ENCODE peak calls at places on chromosomes 7 and 10, in six cellular contexts. I, T, Z, Q, S and H are unnamed samples.

GRCh38 chr7:101747058-101747617 is 70.3 kb upstream of the CUX1 start:
- DNase-seq in T (no peak), S (no peak), Q (no peak), I (no peak), Z (no peak), H (no peak)

GRCh38 chr7:46969303-46970130 is 612.4 kb downstream of the TNS3 start:
- DNase-seq in S (no peak), Z (no peak), T (no peak), Q (no peak), I (no peak), H (no peak)

GRCh38 chr10:97540669-97541500 is 31.7 kb upstream of the ANKRD2 start:
- DNase-seq in S (no peak), T (no peak), Q (no peak), Z (no peak), I (no peak), H (no peak)

GRCh38 chr7:30924624-30925023 is 13.0 kb downstream of the AQP1 start:
- DNase-seq in S (no peak), Q (no peak), T (no peak), Z (no peak), I (no peak), H (no peak)

GRCh38 chr10:127740596-127740995 is 3.6 kb downstream of the FOXI2 start:
- DNase-seq in T (no peak), Q (no peak), I (no peak), Z (no peak), S (no peak), H (no peak)

GRCh38 chr10:79399242-79399831 is 46.1 kb downstream of the ZCCHC24 start:
- DNase-seq in S (peak), T (peak), Z (peak), I (peak), Q (peak), H (no peak)

GRCh38 chr10:131645756-131646155 is 255.1 kb upstream of the PPP2R2D start:
- DNase-seq in Q (no peak), I (no peak), S (no peak), Z (no peak), T (no peak), H (no peak)

GRCh38 chr10:119360181-119360921 is 153.0 kb downstream of the GRK5 start:
- DNase-seq in I (peak), S (no peak), T (no peak), Q (no peak), Z (no peak), H (no peak)

GRCh38 chr7:101547022-101547915 is 81.8 kb downstream of the MYL10 start:
- DNase-seq in S (peak), Q (no peak), I (no peak), T (no peak), Z (peak), H (no peak)

GRCh38 chr7:43647772-43648643 is 65.1 kb downstream of the STK17A start:
- DNase-seq in Q (peak), I (peak), T (peak), Z (peak), S (peak), H (no peak)

GRCh38 chr10:116848912-116849270 is 408 bp upstream of the ENO4 start:
- DNase-seq in S (no peak), I (no peak), Q (no peak), Z (no peak), T (no peak), H (no peak)

GRCh38 chr7:98149293-98149692 is 42.6 kb downstream of the LMTK2 start:
- DNase-seq in Z (no peak), Q (no peak), T (no peak), S (no peak), I (no peak), H (no peak)

GRCh38 chr7:4895766-4896165 is 12.2 kb upstream of the RADIL start:
- DNase-seq in T (no peak), Z (no peak), I (no peak), Q (no peak), S (no peak), H (no peak)

GRCh38 chr10:33335550-33335799 is 1.0 kb upstream of the NRP1 start:
- DNase-seq in Q (no peak), I (no peak), T (no peak), S (no peak), Z (no peak), H (no peak)

GRCh38 chr10:117214401-117214800 is 17.1 kb downstream of the KCNK18 start:
- DNase-seq in I (no peak), T (no peak), S (no peak), Z (no peak), Q (no peak), H (no peak)

GRCh38 chr7:79786187-79786586 is 332.7 kb upstream of the MAGI2 start:
- DNase-seq in Q (no peak), T (no peak), S (no peak), I (no peak), Z (no peak), H (no peak)

GRCh38 chr7:100102950-100103840 is 1.8 kb downstream of the AP4M1 start:
- DNase-seq in Z (peak), I (no peak), S (no peak), Q (no peak), T (no peak), H (no peak)

GRCh38 chr10:35467186-35467585 is 130.9 kb downstream of the CCNY start:
- DNase-seq in Q (no peak), T (no peak), Z (no peak), S (no peak), I (no peak), H (no peak)

GRCh38 chr7:142571581-142571980 is 177.7 kb upstream of the PRSS1 start:
- DNase-seq in Q (no peak), I (no peak), Z (no peak), T (no peak), S (no peak), H (no peak)

GRCh38 chr10:131685576-131685975 is 215.2 kb upstream of the PPP2R2D start:
- DNase-seq in T (no peak), I (no peak), S (no peak), Z (no peak), Q (no peak), H (no peak)

GRCh38 chr10:62264702-62265436 is 3.8 kb downstream of the RTKN2 start:
- DNase-seq in Q (peak), Z (peak), S (no peak), T (no peak), I (no peak), H (peak)

GRCh38 chr10:18504161-18504560 is 147.2 kb downstream of the NSUN6 start:
- DNase-seq in Z (no peak), S (no peak), I (no peak), T (no peak), Q (no peak), H (no peak)

GRCh38 chr7:27167170-27167505 is 1.8 kb upstream of the HOXA9 start:
- DNase-seq in I (no peak), T (no peak), Q (no peak), Z (peak), S (no peak), H (no peak)

GRCh38 chr7:54825368-54825767 is 66.4 kb upstream of the SEC61G start:
- DNase-seq in S (no peak), T (no peak), Q (no peak), I (no peak), Z (no peak), H (no peak)

GRCh38 chr10:99372546-99373271 is 43.6 kb downstream of the CNNM1 start:
- DNase-seq in Q (no peak), T (no peak), Z (no peak), S (no peak), I (no peak), H (no peak)

GRCh38 chr10:93912443-93912842 is 18.7 kb downstream of the SLC35G1 start:
- DNase-seq in Z (no peak), S (no peak), I (no peak), T (no peak), Q (no peak), H (no peak)

GRCh38 chr10:3493621-3494020 is 291.4 kb downstream of the KLF6 start:
- DNase-seq in Q (no peak), I (no peak), S (no peak), T (no peak), Z (no peak), H (no peak)

GRCh38 chr7:139582130-139582650 is 58.7 kb downstream of the CLEC2L start:
- DNase-seq in T (peak), Q (no peak), I (no peak), S (no peak), Z (no peak), H (no peak)

GRCh38 chr7:11203688-11204087 is 230.0 kb downstream of the PHF14 start:
- DNase-seq in S (no peak), Z (no peak), Q (no peak), I (peak), T (no peak), H (no peak)

GRCh38 chr10:133451346-133451745 is 2.4 kb upstream of the SCART1 start:
- DNase-seq in Z (no peak), Q (no peak), I (no peak), S (no peak), T (no peak), H (no peak)

GRCh38 chr7:90119178-90119971 is 34.9 kb upstream of the STEAP1 start:
- DNase-seq in T (no peak), Z (peak), Q (no peak), I (peak), S (no peak), H (peak)

GRCh38 chr7:111138196-111138569 is 47.3 kb downstream of the LRRN3 start:
- DNase-seq in I (peak), T (no peak), Q (peak), S (peak), Z (no peak), H (peak)

GRCh38 chr10:28125701-28126100 is 126.8 kb upstream of the ODAD2 start:
- DNase-seq in T (no peak), I (no peak), Q (no peak), Z (no peak), S (no peak), H (no peak)

GRCh38 chr10:11164806-11165590 is 147.3 kb downstream of the CELF2 start:
- DNase-seq in Q (peak), S (peak), Z (peak), I (peak), T (peak), H (peak)

GRCh38 chr7:108010377-108010776 is 7.4 kb upstream of the LAMB1 start:
- DNase-seq in Q (no peak), S (no peak), T (no peak), I (no peak), Z (no peak), H (no peak)

GRCh38 chr7:55171157-55171556 is 152.3 kb downstream of the EGFR start:
- DNase-seq in T (no peak), S (no peak), Q (no peak), Z (no peak), I (no peak), H (no peak)

GRCh38 chr10:132637477-132638129 is 100.0 kb downstream of the INPP5A start:
- DNase-seq in Q (peak), S (no peak), I (no peak), T (no peak), Z (peak), H (peak)

GRCh38 chr10:43265799-43266721 is 805 bp downstream of the RASGEF1A start:
- DNase-seq in Q (no peak), Z (peak), I (no peak), T (peak), S (no peak), H (peak)

GRCh38 chr10:71547290-71547689 is 150.6 kb downstream of the CDH23 start:
- DNase-seq in I (no peak), T (no peak), Q (no peak), S (no peak), Z (no peak), H (no peak)

GRCh38 chr7:120733143-120733542 is 124.8 kb downstream of the TSPAN12 start:
- DNase-seq in S (no peak), I (no peak), Z (no peak), Q (peak), T (no peak), H (no peak)

GRCh38 chr7:52715701-52716100 is 319.7 kb upstream of the POM121L12 start:
- DNase-seq in I (no peak), T (no peak), Q (no peak), Z (no peak), S (no peak), H (no peak)

GRCh38 chr7:52708846-52709245 is 326.6 kb upstream of the POM121L12 start:
- DNase-seq in T (no peak), Q (no peak), Z (no peak), I (no peak), S (no peak), H (no peak)

GRCh38 chr7:52711951-52712350 is 323.5 kb upstream of the POM121L12 start:
- DNase-seq in I (no peak), T (no peak), Z (no peak), Q (no peak), S (no peak), H (no peak)

DNA sequence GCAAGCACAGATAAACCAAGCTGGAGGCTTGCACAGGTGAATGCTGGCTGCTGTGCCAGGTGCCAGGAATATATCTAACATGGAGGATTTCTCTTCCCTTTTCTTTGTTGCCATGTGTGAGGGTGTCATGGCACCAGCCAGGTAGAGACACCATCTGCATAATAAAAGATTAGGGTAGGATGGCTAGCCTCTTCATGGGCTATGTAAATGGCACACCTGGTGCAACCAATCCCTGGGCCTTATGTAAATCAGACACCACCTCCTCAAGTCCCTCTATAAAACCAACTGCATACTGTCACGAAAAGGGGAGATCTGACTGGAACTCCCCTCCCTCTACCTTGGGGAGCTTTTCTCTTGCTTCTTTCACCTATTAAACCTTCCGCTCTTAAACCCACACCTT is 322.5 kb upstream of the POM121L12 start:
- DNase-seq in Q (no peak), S (no peak), T (no peak), Z (no peak), I (no peak), H (no peak)
- H3K27ac ChIP-seq in Q (no peak), S (no peak), T (no peak), Z (no peak), I (no peak), H (no peak)

DNA sequence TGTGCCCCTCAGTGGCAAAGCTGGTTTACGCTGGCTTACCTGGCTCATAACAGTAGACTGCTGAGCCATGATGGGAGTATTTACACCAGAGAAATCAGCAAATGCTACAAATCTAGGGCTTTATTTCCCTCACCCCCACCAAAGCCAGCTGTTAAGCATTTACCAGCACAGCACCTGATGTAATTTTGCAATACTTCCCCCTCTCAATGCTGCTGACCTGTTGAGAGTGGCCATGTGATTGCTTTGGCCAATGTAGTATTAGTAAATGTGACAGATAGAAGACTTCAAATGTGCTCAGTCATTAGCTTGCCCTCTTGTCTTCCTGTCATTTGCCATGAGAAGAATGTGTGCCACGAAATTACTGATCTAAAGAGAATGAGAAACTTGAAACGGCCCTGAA is 46.6 kb downstream of the HERPUD2 start:
- DNase-seq in Q (no peak), Z (no peak), I (no peak), S (no peak), T (no peak), H (no peak)
- H3K27ac ChIP-seq in Q (no peak), Z (no peak), I (no peak), S (no peak), T (peak), H (no peak)

GRCh38 chr10:89700914-89701237 is 514 bp upstream of the KIF20B start:
- DNase-seq in S (no peak), Q (no peak), Z (no peak), I (no peak), T (no peak), H (no peak)

GRCh38 chr10:89701238-89702120 is at the start of gene KIF20B:
- DNase-seq in Z (peak), Q (peak), S (peak), I (peak), T (peak), H (peak)

GRCh38 chr10:89705466-89705865 is 4.1 kb downstream of the KIF20B start:
- DNase-seq in Q (no peak), Z (no peak), S (no peak), T (no peak), I (no peak), H (no peak)

GRCh38 chr10:89699581-89700064 is 1.8 kb upstream of the KIF20B start:
- DNase-seq in Q (no peak), T (no peak), S (no peak), Z (no peak), I (no peak), H (no peak)

GRCh38 chr10:89702121-89702480 is 711 bp downstream of the KIF20B start:
- DNase-seq in Q (no peak), T (no peak), Z (peak), S (no peak), I (no peak), H (no peak)
- H3K27ac ChIP-seq in Q (peak), T (no peak), Z (no peak), S (no peak), I (no peak), H (peak)

GRCh38 chr10:88081457-88082054 is 218.1 kb downstream of the PTEN start:
- DNase-seq in T (no peak), Z (no peak), Q (no peak), S (no peak), I (no peak), H (no peak)
- H3K27ac ChIP-seq in T (no peak), Z (no peak), Q (no peak), S (no peak), I (no peak), H (no peak)

GRCh38 chr7:151447901-151448260 is 7.9 kb upstream of the CRYGN start:
- DNase-seq in S (no peak), Q (no peak), I (no peak), T (no peak), Z (no peak), H (no peak)
- H3K27ac ChIP-seq in S (peak), Q (no peak), I (no peak), T (no peak), Z (no peak), H (no peak)

GRCh38 chr10:113064039-113064438 is 114.0 kb downstream of the TCF7L2 start:
- DNase-seq in S (no peak), I (no peak), Q (no peak), T (peak), Z (no peak), H (no peak)
- H3K27ac ChIP-seq in S (peak), I (no peak), Q (no peak), T (no peak), Z (no peak), H (no peak)

DNA sequence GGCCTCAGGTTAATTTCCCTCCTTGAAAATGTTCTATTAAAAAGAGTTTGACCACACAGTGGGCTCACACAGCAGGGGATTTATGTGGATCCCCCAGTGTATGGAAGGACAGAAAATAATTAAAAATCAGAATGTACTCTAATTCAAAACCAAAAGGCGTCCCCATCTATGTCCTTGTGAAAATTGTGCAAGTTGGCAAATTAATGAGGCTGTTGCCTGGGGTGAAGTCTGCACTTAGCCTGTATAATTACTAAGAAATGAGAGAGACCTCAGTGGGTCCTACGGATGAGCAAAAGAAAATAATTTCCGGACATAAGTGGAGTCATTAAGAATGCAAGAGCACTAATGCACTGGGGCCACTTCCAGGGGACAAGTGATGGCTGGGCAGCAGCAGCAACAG is 31.2 kb downstream of the PIK3CG start:
- DNase-seq in Q (no peak), I (no peak), Z (no peak), T (no peak), S (no peak), H (no peak)
- H3K27ac ChIP-seq in Q (no peak), I (no peak), Z (no peak), T (no peak), S (no peak), H (no peak)

GRCh38 chr10:124022066-124022465 is 71.3 kb downstream of the CHST15 start:
- DNase-seq in Z (no peak), I (no peak), T (no peak), Q (no peak), S (no peak), H (no peak)

GRCh38 chr10:124018886-124019525 is 74.4 kb downstream of the CHST15 start:
- DNase-seq in S (no peak), T (no peak), I (no peak), Q (no peak), Z (no peak), H (no peak)

GRCh38 chr10:124017729-124018128 is 75.7 kb downstream of the CHST15 start:
- DNase-seq in S (no peak), Q (no peak), T (no peak), Z (no peak), I (no peak), H (no peak)

GRCh38 chr10:124020871-124021823 is 72.3 kb downstream of the CHST15 start:
- DNase-seq in I (no peak), T (no peak), Q (no peak), Z (no peak), S (no peak), H (no peak)

GRCh38 chr10:124019886-124020797 is 73.3 kb downstream of the CHST15 start:
- DNase-seq in Q (no peak), Z (no peak), T (no peak), S (no peak), I (no peak), H (no peak)
- H3K27ac ChIP-seq in Q (no peak), Z (no peak), T (no peak), S (no peak), I (no peak), H (no peak)